ENCODE peak calls at places on chromosomes 13 and 19, in eight cellular contexts. One of them, this sample, is unnamed.

GRCh38 chr13:112616586-112617381 is 28.8 kb upstream of the TUBGCP3 start:
- DNase-seq in endothelial cell of umbilical vein: peak; percentile 53
- DNase-seq in heart left ventricle: no peak
- DNase-seq in body of pancreas: peak; percentile 50
- DNase-seq in suprapubic skin: no peak
- DNase-seq in testis: peak; percentile 58
- DNase-seq in Peyer's patch: no peak
- DNase-seq in IMR-90: peak; percentile 52
- DNase-seq in this sample: peak; percentile 39

GRCh38 chr13:40477623-40478608 is 188.5 kb downstream of the FOXO1 start:
- DNase-seq in endothelial cell of umbilical vein: peak; percentile 94
- DNase-seq in heart left ventricle: peak; percentile 67
- DNase-seq in body of pancreas: peak; percentile 43
- DNase-seq in suprapubic skin: no peak
- DNase-seq in testis: no peak
- DNase-seq in Peyer's patch: no peak
- DNase-seq in IMR-90: no peak
- DNase-seq in this sample: peak; percentile 33

GRCh38 chr19:40594657-40595077 is 6.5 kb upstream of the LTBP4 start:
- DNase-seq in endothelial cell of umbilical vein: no peak
- DNase-seq in heart left ventricle: no peak
- DNase-seq in body of pancreas: no peak
- DNase-seq in suprapubic skin: no peak
- DNase-seq in testis: no peak
- DNase-seq in Peyer's patch: no peak
- DNase-seq in IMR-90: peak; percentile 70
- DNase-seq in this sample: no peak

GRCh38 chr19:2112516-2113320 is 16.0 kb downstream of the IZUMO4 start:
- DNase-seq in endothelial cell of umbilical vein: no peak
- DNase-seq in heart left ventricle: no peak
- DNase-seq in body of pancreas: no peak
- DNase-seq in suprapubic skin: no peak
- DNase-seq in testis: no peak
- DNase-seq in Peyer's patch: no peak
- DNase-seq in IMR-90: no peak
- DNase-seq in this sample: no peak

GRCh38 chr19:38674388-38675133 is 27.1 kb downstream of the ACTN4 start:
- DNase-seq in endothelial cell of umbilical vein: no peak
- DNase-seq in heart left ventricle: no peak
- DNase-seq in body of pancreas: no peak
- DNase-seq in suprapubic skin: no peak
- DNase-seq in testis: no peak
- DNase-seq in Peyer's patch: no peak
- DNase-seq in IMR-90: peak; percentile 49
- DNase-seq in this sample: no peak

GRCh38 chr19:34096020-34096915 is 76.0 kb upstream of the LSM14A start:
- DNase-seq in endothelial cell of umbilical vein: peak; percentile 59
- DNase-seq in heart left ventricle: no peak
- DNase-seq in body of pancreas: no peak
- DNase-seq in suprapubic skin: no peak
- DNase-seq in testis: no peak
- DNase-seq in Peyer's patch: no peak
- DNase-seq in IMR-90: peak; percentile 50
- DNase-seq in this sample: no peak

GRCh38 chr19:15074371-15074770 is 7.6 kb upstream of the OR1I1 start:
- DNase-seq in endothelial cell of umbilical vein: no peak
- DNase-seq in heart left ventricle: no peak
- DNase-seq in body of pancreas: no peak
- DNase-seq in suprapubic skin: no peak
- DNase-seq in testis: no peak
- DNase-seq in Peyer's patch: no peak
- DNase-seq in IMR-90: no peak
- DNase-seq in this sample: no peak

GRCh38 chr13:50829226-50829625 is 14.3 kb downstream of the DLEU7 start:
- DNase-seq in endothelial cell of umbilical vein: no peak
- DNase-seq in heart left ventricle: no peak
- DNase-seq in body of pancreas: no peak
- DNase-seq in suprapubic skin: no peak
- DNase-seq in testis: no peak
- DNase-seq in Peyer's patch: no peak
- DNase-seq in IMR-90: no peak
- DNase-seq in this sample: no peak

GRCh38 chr13:40207110-40207478 is 459.3 kb downstream of the FOXO1 start:
- DNase-seq in endothelial cell of umbilical vein: no peak
- DNase-seq in heart left ventricle: no peak
- DNase-seq in body of pancreas: no peak
- DNase-seq in suprapubic skin: no peak
- DNase-seq in testis: no peak
- DNase-seq in Peyer's patch: no peak
- DNase-seq in IMR-90: no peak
- DNase-seq in this sample: no peak

GRCh38 chr13:67416047-67416925 is 186.2 kb upstream of the PCDH9 start:
- DNase-seq in endothelial cell of umbilical vein: no peak
- DNase-seq in heart left ventricle: no peak
- DNase-seq in body of pancreas: peak; percentile 29
- DNase-seq in suprapubic skin: no peak
- DNase-seq in testis: peak; percentile 58
- DNase-seq in Peyer's patch: no peak
- DNase-seq in IMR-90: peak; percentile 29
- DNase-seq in this sample: peak; percentile 43

GRCh38 chr13:43270043-43270830 is 246.9 kb downstream of the DNAJC15 start:
- DNase-seq in endothelial cell of umbilical vein: no peak
- DNase-seq in heart left ventricle: no peak
- DNase-seq in body of pancreas: no peak
- DNase-seq in suprapubic skin: no peak
- DNase-seq in testis: no peak
- DNase-seq in Peyer's patch: no peak
- DNase-seq in IMR-90: peak; percentile 34
- DNase-seq in this sample: no peak

GRCh38 chr19:48401277-48401676 is 7.8 kb downstream of the GRIN2D start:
- DNase-seq in endothelial cell of umbilical vein: no peak
- DNase-seq in heart left ventricle: no peak
- DNase-seq in body of pancreas: no peak
- DNase-seq in suprapubic skin: no peak
- DNase-seq in testis: no peak
- DNase-seq in Peyer's patch: no peak
- DNase-seq in IMR-90: no peak
- DNase-seq in this sample: no peak

GRCh38 chr13:45863716-45864590 is 12.4 kb upstream of the SIAH3 start:
- DNase-seq in endothelial cell of umbilical vein: no peak
- DNase-seq in heart left ventricle: no peak
- DNase-seq in body of pancreas: no peak
- DNase-seq in suprapubic skin: no peak
- DNase-seq in testis: no peak
- DNase-seq in Peyer's patch: no peak
- DNase-seq in IMR-90: no peak
- DNase-seq in this sample: no peak

GRCh38 chr19:816500-816857 is 5.3 kb downstream of the PLPPR3 start:
- DNase-seq in endothelial cell of umbilical vein: no peak
- DNase-seq in heart left ventricle: no peak
- DNase-seq in body of pancreas: no peak
- DNase-seq in suprapubic skin: no peak
- DNase-seq in testis: no peak
- DNase-seq in Peyer's patch: no peak
- DNase-seq in IMR-90: no peak
- DNase-seq in this sample: no peak

GRCh38 chr13:40509876-40510275 is 156.6 kb downstream of the FOXO1 start:
- DNase-seq in endothelial cell of umbilical vein: no peak
- DNase-seq in heart left ventricle: no peak
- DNase-seq in body of pancreas: no peak
- DNase-seq in suprapubic skin: no peak
- DNase-seq in testis: no peak
- DNase-seq in Peyer's patch: no peak
- DNase-seq in IMR-90: no peak
- DNase-seq in this sample: no peak

GRCh38 chr19:49592486-49593232 is 1.7 kb downstream of the PRR12 start:
- DNase-seq in endothelial cell of umbilical vein: no peak
- DNase-seq in heart left ventricle: no peak
- DNase-seq in body of pancreas: peak; percentile 31
- DNase-seq in suprapubic skin: no peak
- DNase-seq in testis: no peak
- DNase-seq in Peyer's patch: no peak
- DNase-seq in IMR-90: no peak
- DNase-seq in this sample: no peak

GRCh38 chr19:49595819-49596404 is 4.9 kb downstream of the PRR12 start:
- DNase-seq in endothelial cell of umbilical vein: no peak
- DNase-seq in heart left ventricle: no peak
- DNase-seq in body of pancreas: no peak
- DNase-seq in suprapubic skin: no peak
- DNase-seq in testis: no peak
- DNase-seq in Peyer's patch: no peak
- DNase-seq in IMR-90: no peak
- DNase-seq in this sample: no peak

GRCh38 chr19:49595006-49595818 is 4.2 kb downstream of the PRR12 start:
- DNase-seq in endothelial cell of umbilical vein: no peak
- DNase-seq in heart left ventricle: no peak
- DNase-seq in body of pancreas: no peak
- DNase-seq in suprapubic skin: no peak
- DNase-seq in testis: no peak
- DNase-seq in Peyer's patch: no peak
- DNase-seq in IMR-90: no peak
- DNase-seq in this sample: peak; percentile 83

GRCh38 chr19:49593233-49594113 is 2.5 kb downstream of the PRR12 start:
- DNase-seq in endothelial cell of umbilical vein: peak; percentile 94
- DNase-seq in heart left ventricle: peak; percentile 95
- DNase-seq in body of pancreas: peak; percentile 93
- DNase-seq in suprapubic skin: peak; percentile 97
- DNase-seq in testis: peak; percentile 96
- DNase-seq in Peyer's patch: peak; percentile 97
- DNase-seq in IMR-90: peak; percentile 89
- DNase-seq in this sample: peak; percentile 94

GRCh38 chr19:49594157-49595005 is 3.4 kb downstream of the PRR12 start:
- DNase-seq in endothelial cell of umbilical vein: no peak
- DNase-seq in heart left ventricle: no peak
- DNase-seq in body of pancreas: no peak
- DNase-seq in suprapubic skin: no peak
- DNase-seq in testis: no peak
- DNase-seq in Peyer's patch: no peak
- DNase-seq in IMR-90: no peak
- DNase-seq in this sample: no peak
- H3K27ac ChIP-seq in endothelial cell of umbilical vein: no peak overlapping the region
- H3K27ac ChIP-seq in heart left ventricle: peak overlapping the region; percentile 66
- H3K27ac ChIP-seq in body of pancreas: no peak overlapping the region
- H3K27ac ChIP-seq in suprapubic skin: peak overlapping the region; percentile 91
- H3K27ac ChIP-seq in testis: peak overlapping the region; percentile 79
- H3K27ac ChIP-seq in Peyer's patch: peak overlapping the region; percentile 95
- H3K27ac ChIP-seq in IMR-90: no peak overlapping the region
- H3K27ac ChIP-seq in this sample: peak overlapping the region; percentile 91

GRCh38 chr19:29290853-29291252 is 77.9 kb upstream of the UQCRFS1 start:
- DNase-seq in endothelial cell of umbilical vein: no peak
- DNase-seq in heart left ventricle: no peak
- DNase-seq in body of pancreas: no peak
- DNase-seq in suprapubic skin: no peak
- DNase-seq in testis: no peak
- DNase-seq in Peyer's patch: no peak
- DNase-seq in IMR-90: no peak
- DNase-seq in this sample: no peak
- TF ChIP-seq CTCF in endothelial cell of umbilical vein: no peak
- TF ChIP-seq CTCF in heart left ventricle: no peak
- TF ChIP-seq CTCF in body of pancreas: no peak
- TF ChIP-seq CTCF in suprapubic skin: no peak
- TF ChIP-seq CTCF in testis: no peak
- TF ChIP-seq CTCF in Peyer's patch: no peak
- TF ChIP-seq CTCF in IMR-90: no peak
- TF ChIP-seq CTCF in this sample: no peak

GRCh38 chr13:29934531-29935308 is 84.3 kb upstream of the UBL3 start:
- DNase-seq in endothelial cell of umbilical vein: no peak
- DNase-seq in heart left ventricle: no peak
- DNase-seq in body of pancreas: no peak
- DNase-seq in suprapubic skin: no peak
- DNase-seq in testis: no peak
- DNase-seq in Peyer's patch: no peak
- DNase-seq in IMR-90: no peak
- DNase-seq in this sample: no peak

GRCh38 chr13:29935309-29935981 is 85.0 kb upstream of the UBL3 start:
- DNase-seq in endothelial cell of umbilical vein: no peak
- DNase-seq in heart left ventricle: no peak
- DNase-seq in body of pancreas: no peak
- DNase-seq in suprapubic skin: no peak
- DNase-seq in testis: no peak
- DNase-seq in Peyer's patch: peak; percentile 88
- DNase-seq in IMR-90: no peak
- DNase-seq in this sample: peak; percentile 48

GRCh38 chr13:29936961-29937360 is 86.5 kb upstream of the UBL3 start:
- DNase-seq in endothelial cell of umbilical vein: no peak
- DNase-seq in heart left ventricle: no peak
- DNase-seq in body of pancreas: no peak
- DNase-seq in suprapubic skin: no peak
- DNase-seq in testis: no peak
- DNase-seq in Peyer's patch: no peak
- DNase-seq in IMR-90: no peak
- DNase-seq in this sample: no peak

GRCh38 chr13:29937379-29937778 is 87.0 kb upstream of the UBL3 start:
- DNase-seq in endothelial cell of umbilical vein: no peak
- DNase-seq in heart left ventricle: no peak
- DNase-seq in body of pancreas: no peak
- DNase-seq in suprapubic skin: no peak
- DNase-seq in testis: no peak
- DNase-seq in Peyer's patch: no peak
- DNase-seq in IMR-90: no peak
- DNase-seq in this sample: no peak

GRCh38 chr13:29936051-29936813 is 85.8 kb upstream of the UBL3 start:
- DNase-seq in endothelial cell of umbilical vein: no peak
- DNase-seq in heart left ventricle: no peak
- DNase-seq in body of pancreas: no peak
- DNase-seq in suprapubic skin: no peak
- DNase-seq in testis: no peak
- DNase-seq in Peyer's patch: no peak
- DNase-seq in IMR-90: no peak
- DNase-seq in this sample: peak; percentile 36
- TF ChIP-seq POLR2A in endothelial cell of umbilical vein: no peak
- TF ChIP-seq POLR2A in heart left ventricle: no peak
- TF ChIP-seq POLR2A in body of pancreas: no peak
- TF ChIP-seq POLR2A in suprapubic skin: no peak
- TF ChIP-seq POLR2A in testis: no peak
- TF ChIP-seq POLR2A in Peyer's patch: no peak
- TF ChIP-seq POLR2A in IMR-90: no peak
- TF ChIP-seq POLR2A in this sample: no peak

GRCh38 chr13:25874064-25874737 is 177.6 kb downstream of the SHISA2 start:
- DNase-seq in endothelial cell of umbilical vein: no peak
- DNase-seq in heart left ventricle: no peak
- DNase-seq in body of pancreas: no peak
- DNase-seq in suprapubic skin: no peak
- DNase-seq in testis: no peak
- DNase-seq in Peyer's patch: no peak
- DNase-seq in IMR-90: no peak
- DNase-seq in this sample: no peak

GRCh38 chr13:25869941-25870340 is 181.9 kb downstream of the SHISA2 start:
- DNase-seq in endothelial cell of umbilical vein: no peak
- DNase-seq in heart left ventricle: no peak
- DNase-seq in body of pancreas: no peak
- DNase-seq in suprapubic skin: no peak
- DNase-seq in testis: no peak
- DNase-seq in Peyer's patch: no peak
- DNase-seq in IMR-90: no peak
- DNase-seq in this sample: peak; percentile 40

GRCh38 chr13:25874907-25875306 is 176.9 kb downstream of the SHISA2 start:
- DNase-seq in endothelial cell of umbilical vein: no peak
- DNase-seq in heart left ventricle: no peak
- DNase-seq in body of pancreas: no peak
- DNase-seq in suprapubic skin: no peak
- DNase-seq in testis: no peak
- DNase-seq in Peyer's patch: peak; percentile 77
- DNase-seq in IMR-90: no peak
- DNase-seq in this sample: no peak

GRCh38 chr13:25871389-25872125 is 180.3 kb downstream of the SHISA2 start:
- DNase-seq in endothelial cell of umbilical vein: no peak
- DNase-seq in heart left ventricle: no peak
- DNase-seq in body of pancreas: no peak
- DNase-seq in suprapubic skin: no peak
- DNase-seq in testis: no peak
- DNase-seq in Peyer's patch: no peak
- DNase-seq in IMR-90: no peak
- DNase-seq in this sample: no peak

GRCh38 chr13:25872871-25873607 is 178.8 kb downstream of the SHISA2 start:
- DNase-seq in endothelial cell of umbilical vein: no peak
- DNase-seq in heart left ventricle: no peak
- DNase-seq in body of pancreas: no peak
- DNase-seq in suprapubic skin: no peak
- DNase-seq in testis: no peak
- DNase-seq in Peyer's patch: no peak
- DNase-seq in IMR-90: no peak
- DNase-seq in this sample: no peak
- H3K27ac ChIP-seq in endothelial cell of umbilical vein: no peak overlapping the region
- H3K27ac ChIP-seq in heart left ventricle: no peak overlapping the region
- H3K27ac ChIP-seq in body of pancreas: no peak overlapping the region
- H3K27ac ChIP-seq in suprapubic skin: no peak overlapping the region
- H3K27ac ChIP-seq in testis: no peak overlapping the region
- H3K27ac ChIP-seq in Peyer's patch: no peak overlapping the region
- H3K27ac ChIP-seq in IMR-90: no peak overlapping the region
- H3K27ac ChIP-seq in this sample: no peak overlapping the region

This sample was measured in upper lobe of left lung.